ENCODE peak calls at places on chromosome 18, in four cellular contexts. L, X, A and N are unnamed samples.

GRCh38 chr18:39675358-39675757 is 2109.8 kb upstream of the CELF4 start:
- DNase-seq in L (no peak), A (no peak), X (no peak), N (no peak)

GRCh38 chr18:45864081-45864480 is 38.6 kb downstream of the SIGLEC15 start:
- DNase-seq in A (no peak), X (no peak), L (no peak), N (no peak)

GRCh38 chr18:78722391-78722790 is 257.2 kb upstream of the SALL3 start:
- DNase-seq in A (no peak), L (no peak), X (no peak), N (no peak)

GRCh38 chr18:39318008-39318407 is 1752.4 kb upstream of the CELF4 start:
- DNase-seq in A (no peak), L (no peak), X (no peak), N (no peak)

GRCh38 chr18:21474621-21475020 is 125.9 kb downstream of the ESCO1 start:
- DNase-seq in X (no peak), A (no peak), L (no peak), N (no peak)

GRCh38 chr18:32271649-32272324 is 81.9 kb downstream of the MEP1B start:
- DNase-seq in X (peak; percentile 53), A (peak; percentile 37), L (peak; percentile 61), N (no peak)

GRCh38 chr18:14941256-14941655 is 193.3 kb downstream of the ANKRD30B start:
- DNase-seq in L (no peak), X (no peak), A (no peak), N (no peak)

GRCh38 chr18:5475252-5475651 is 68.5 kb downstream of the EPB41L3 start:
- DNase-seq in A (no peak), L (no peak), X (no peak), N (no peak)

DNA sequence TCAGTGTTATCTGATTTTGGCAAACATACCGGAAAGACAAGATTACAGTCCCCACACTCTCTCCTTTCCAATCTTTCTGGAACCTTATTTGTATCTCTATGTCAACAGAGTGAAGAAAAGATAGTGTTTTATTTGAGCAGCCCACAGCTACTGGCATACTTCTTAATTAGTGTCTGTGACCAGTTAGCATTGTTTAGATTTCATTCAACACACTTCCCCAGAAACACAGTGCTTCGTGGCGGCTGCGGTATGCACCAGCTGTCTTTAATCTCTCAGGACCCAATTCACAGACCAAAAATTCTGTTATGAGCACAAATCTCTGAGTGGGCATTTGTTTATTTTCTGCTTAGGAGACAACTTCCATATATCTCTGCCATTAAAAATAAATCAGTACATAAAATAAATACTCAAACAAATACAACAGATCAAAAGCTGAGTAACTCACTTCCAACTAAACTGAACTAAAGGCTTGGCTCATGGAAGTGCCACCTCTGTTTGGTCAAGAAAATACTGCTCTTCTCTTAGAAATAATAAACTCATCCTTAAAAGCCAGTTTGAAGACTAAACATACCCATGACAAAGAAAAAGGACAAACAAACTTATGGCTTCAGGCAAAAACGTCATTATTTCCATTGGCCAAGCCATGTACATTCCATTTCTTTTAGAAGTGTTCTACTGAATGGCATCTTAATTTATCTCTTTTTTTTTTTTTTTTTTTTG is 392.4 kb downstream of the TXNL1 start:
- DNase-seq in X (no peak), A (peak; percentile 5), L (no peak), N (no peak)
- H3K4me3 ChIP-seq in X (no peak overlapping the region), A (no peak overlapping the region), L (no peak overlapping the region), N (no peak overlapping the region)

DNA sequence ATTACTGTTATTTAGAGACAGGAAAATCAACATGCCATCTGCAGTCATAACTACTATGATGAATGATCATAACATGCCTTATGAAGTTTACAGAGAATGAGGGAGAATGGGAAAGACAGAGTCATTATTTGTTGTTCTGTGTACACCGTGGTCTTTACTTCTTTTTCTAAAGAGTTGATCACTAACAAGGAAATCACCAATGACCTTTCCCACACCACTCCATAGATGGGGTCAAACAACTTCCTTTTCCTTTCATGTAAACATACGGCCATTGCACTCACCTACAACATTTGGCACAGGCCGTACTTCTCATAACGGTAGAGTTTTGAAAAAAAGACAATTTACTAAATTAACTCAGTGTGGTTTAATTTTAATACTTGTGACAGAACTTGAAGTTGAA is 84.3 kb downstream of the PIEZO2 start:
- DNase-seq in A (no peak), L (no peak), X (no peak), N (no peak)
- H3K4me3 ChIP-seq in A (no peak overlapping the region), L (no peak overlapping the region), X (no peak overlapping the region), N (no peak overlapping the region)

GRCh38 chr18:7512326-7512725 is 54.8 kb upstream of the PTPRM start:
- DNase-seq in L (no peak), X (peak; percentile 48), A (no peak), N (no peak)
- H3K4me3 ChIP-seq in L (no peak overlapping the region), X (no peak overlapping the region), A (no peak overlapping the region), N (no peak overlapping the region)

GRCh38 chr18:58581265-58581664 is 47.6 kb downstream of the ALPK2 start:
- DNase-seq in A (peak; percentile 73), L (peak; percentile 63), X (peak; percentile 45), N (no peak)

GRCh38 chr18:58586269-58586668 is 42.6 kb downstream of the ALPK2 start:
- DNase-seq in L (no peak), A (no peak), X (no peak), N (no peak)

GRCh38 chr18:58583569-58583968 is 45.3 kb downstream of the ALPK2 start:
- DNase-seq in A (no peak), X (no peak), L (no peak), N (no peak)

GRCh38 chr18:58586886-58587285 is 42.0 kb downstream of the ALPK2 start:
- DNase-seq in L (no peak), A (no peak), X (no peak), N (no peak)

DNA sequence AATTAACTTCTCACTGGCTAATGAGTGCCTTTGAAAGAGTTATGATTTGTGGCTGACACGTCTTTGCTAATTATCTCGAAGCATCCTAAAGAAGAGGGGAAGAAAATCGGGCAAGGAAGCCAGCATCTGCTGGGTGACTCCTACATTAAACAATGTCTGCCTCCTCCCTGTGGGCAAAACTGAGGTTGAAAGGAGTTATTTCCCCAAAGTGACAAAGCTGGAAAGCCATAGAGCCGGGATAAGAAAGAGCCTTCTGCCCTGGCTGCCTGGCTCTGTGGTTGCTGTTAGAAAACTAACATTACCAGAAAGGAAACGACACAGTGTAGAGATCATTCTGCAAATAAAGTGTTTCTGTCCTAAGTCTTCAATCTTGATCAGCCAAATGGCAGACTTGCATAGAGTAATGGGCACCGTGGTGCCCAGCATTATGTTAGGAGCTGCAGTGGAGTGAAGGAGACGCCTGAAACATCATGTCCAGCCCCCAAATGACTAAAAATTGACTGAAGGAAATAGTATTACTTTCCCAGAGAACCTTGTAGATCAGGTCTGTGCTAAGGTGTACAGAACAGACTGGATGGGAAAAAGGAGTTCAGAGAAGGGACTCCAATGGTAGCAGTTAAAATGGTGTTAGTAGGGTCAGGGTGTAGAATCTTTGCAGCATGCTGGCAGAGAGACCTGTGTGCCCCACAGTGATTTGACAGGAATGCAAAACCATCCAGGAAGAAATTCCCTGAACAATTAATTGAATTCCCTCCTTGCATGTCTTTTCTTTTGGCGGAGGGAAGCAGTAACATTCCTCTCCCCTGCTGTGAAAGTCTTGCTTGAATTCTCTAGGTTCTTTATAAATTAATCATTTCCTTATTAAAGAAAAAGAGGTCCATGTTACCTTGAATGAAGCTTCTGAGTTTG is 44.4 kb downstream of the ALPK2 start:
- DNase-seq in A (peak; percentile 50), X (no peak), L (peak; percentile 71), N (no peak)
- H3K4me3 ChIP-seq in A (no peak overlapping the region), X (no peak overlapping the region), L (no peak overlapping the region), N (no peak overlapping the region)

GRCh38 chr18:63198868-63199742 is 120.5 kb downstream of the BCL2 start:
- DNase-seq in X (no peak), A (no peak), L (no peak), N (no peak)
- H3K4me3 ChIP-seq in X (no peak overlapping the region), A (no peak overlapping the region), L (no peak overlapping the region), N (no peak overlapping the region)

DNA sequence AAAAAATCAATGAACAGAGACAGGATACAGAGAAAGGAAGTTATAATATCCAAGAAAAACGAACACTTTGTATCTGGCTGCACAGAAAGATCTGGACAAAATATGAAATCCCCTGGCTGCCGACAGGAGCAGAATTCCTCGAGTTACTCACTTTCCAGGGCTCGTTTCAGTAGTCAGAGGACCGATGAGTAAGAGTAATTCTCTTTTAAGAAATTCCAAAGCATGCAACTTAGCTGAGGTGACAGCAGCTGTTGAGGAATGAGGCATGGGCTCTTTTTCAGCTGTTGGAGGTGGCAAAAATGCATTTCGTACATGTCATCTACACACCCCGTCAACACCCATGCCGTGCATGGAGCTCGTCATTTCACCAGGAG is 210.7 kb upstream of the SMIM21 start:
- DNase-seq in A (no peak), X (no peak), L (no peak), N (no peak)
- H3K4me3 ChIP-seq in A (no peak overlapping the region), X (no peak overlapping the region), L (no peak overlapping the region), N (no peak overlapping the region)

GRCh38 chr18:13460946-13461345 is 242.4 kb downstream of the LDLRAD4 start:
- DNase-seq in L (peak; percentile 26), A (no peak), X (no peak), N (no peak)
- H3K4me3 ChIP-seq in L (no peak overlapping the region), A (no peak overlapping the region), X (no peak overlapping the region), N (no peak overlapping the region)

DNA sequence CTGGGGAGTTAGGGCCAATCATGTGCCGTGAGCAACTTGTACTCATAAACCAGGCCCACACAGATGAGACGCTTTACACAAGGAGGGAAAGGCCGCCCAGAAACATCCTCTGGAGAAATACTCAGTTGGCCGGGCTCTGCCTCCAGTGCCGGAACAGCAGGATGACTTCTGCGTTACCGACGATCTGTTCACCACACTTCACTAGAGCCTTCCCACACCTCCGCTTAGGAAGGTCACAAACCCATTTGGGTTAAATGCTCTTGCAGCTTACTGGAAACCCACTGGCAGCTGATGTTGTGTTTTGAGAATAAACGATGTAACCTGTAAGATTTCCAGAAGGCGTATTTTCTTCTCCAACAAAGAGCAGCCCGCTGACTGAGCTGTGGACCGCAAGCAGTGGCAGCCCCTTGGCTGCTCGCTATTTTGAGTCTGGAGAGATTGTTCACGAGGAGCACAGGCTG is 44.1 kb downstream of the COLEC12 start:
- DNase-seq in L (no peak), A (no peak), X (no peak), N (no peak)
- H3K4me3 ChIP-seq in L (no peak overlapping the region), A (no peak overlapping the region), X (no peak overlapping the region), N (no peak overlapping the region)

GRCh38 chr18:48542513-48543181 is 3.8 kb downstream of the CTIF start:
- DNase-seq in X (peak; percentile 42), L (peak; percentile 86), A (no peak), N (no peak)
- H3K4me3 ChIP-seq in X (no peak overlapping the region), L (no peak overlapping the region), A (no peak overlapping the region), N (no peak overlapping the region)